ENCODE peak calls at places on chromosomes 13 and 19, in nine cellular contexts. V is neural progenitor cell, T is mesendoderm, K is IMR-90, L is MM.1S, G is adipocyte, R is fibroblast of lung, B is GM12878, W is trophoblast cell. S is an unnamed sample.

GRCh38 chr13:44617648-44618047 is 41.5 kb upstream of the TSC22D1 start:
- DNase-seq in W (peak; percentile 32), L (no peak), V (peak; percentile 19), K (no peak), R (no peak), G (no peak), B (no peak), T (peak; percentile 23), S (no peak)

GRCh38 chr19:28876604-28877123 is 336.3 kb downstream of the UQCRFS1 start:
- DNase-seq in T (no peak), B (no peak), W (no peak), V (no peak), K (no peak), R (no peak), G (peak; percentile 15), L (no peak), S (peak; percentile 36)

GRCh38 chr19:3409346-3410064 is 43.1 kb downstream of the NFIC start:
- DNase-seq in R (no peak), K (no peak), T (no peak), L (no peak), G (no peak), B (no peak), V (no peak), W (no peak), S (peak; percentile 24)

GRCh38 chr19:54248016-54248601 is 5.5 kb upstream of the LILRA6 start:
- DNase-seq in W (peak; percentile 43), T (no peak), L (peak; percentile 69), R (no peak), G (no peak), V (no peak), K (peak; percentile 26), B (no peak), S (peak; percentile 37)

GRCh38 chr13:99610702-99611289 is 109.5 kb downstream of the TM9SF2 start:
- DNase-seq in K (no peak), T (peak; percentile 69), W (peak; percentile 9), R (no peak), V (no peak), B (no peak), L (no peak), G (no peak), S (no peak)

GRCh38 chr19:43651758-43652545 is 12.3 kb upstream of the CADM4 start:
- DNase-seq in T (peak; percentile 82), L (peak; percentile 80), R (peak; percentile 69), G (peak; percentile 76), K (peak; percentile 65), B (no peak), W (peak; percentile 24), V (peak; percentile 75), S (peak; percentile 78)

GRCh38 chr19:12868540-12869112 is 12.6 kb downstream of the DNASE2 start:
- DNase-seq in G (no peak), T (peak; percentile 69), B (no peak), W (no peak), V (no peak), L (no peak), R (no peak), K (no peak), S (peak; percentile 25)

GRCh38 chr19:42469311-42470239 is 26.8 kb upstream of the CXCL17 start:
- DNase-seq in G (peak; percentile 36), B (no peak), R (no peak), W (peak; percentile 84), L (no peak), V (no peak), K (no peak), T (no peak), S (peak; percentile 19)

GRCh38 chr19:995051-995827 is 5.0 kb upstream of the GRIN3B start:
- DNase-seq in T (no peak), K (no peak), G (no peak), L (no peak), W (no peak), B (no peak), V (no peak), R (no peak), S (no peak)

GRCh38 chr19:3826163-3826562 is 40.0 kb upstream of the MATK start:
- DNase-seq in G (no peak), B (no peak), R (no peak), T (no peak), K (no peak), L (no peak), V (no peak), W (no peak), S (no peak)

GRCh38 chr19:51439021-51439465 is 19.2 kb downstream of the SIGLEC8 start:
- DNase-seq in V (peak; percentile 26), K (no peak), R (peak; percentile 2), T (peak; percentile 21), L (no peak), B (no peak), G (peak; percentile 33), W (no peak), S (peak; percentile 38)

GRCh38 chr13:62126400-62126799 is 710.8 kb upstream of the PCDH20 start:
- DNase-seq in G (no peak), R (no peak), K (no peak), V (no peak), B (no peak), T (no peak), L (no peak), W (no peak), S (no peak)

GRCh38 chr13:114157869-114158495 is 21.1 kb upstream of the CFAP97D2 start:
- DNase-seq in W (no peak), K (no peak), G (no peak), B (no peak), R (no peak), T (no peak), L (no peak), V (no peak), S (no peak)

GRCh38 chr13:44030615-44031014 is 150.9 kb downstream of the LACC1 start:
- DNase-seq in B (no peak), V (no peak), R (no peak), L (no peak), K (no peak), G (no peak), W (peak; percentile 51), T (no peak), S (no peak)

GRCh38 chr13:31037874-31038475 is 105.5 kb downstream of the TEX26 start:
- DNase-seq in K (no peak), L (no peak), T (no peak), W (no peak), G (no peak), R (no peak), B (no peak), V (no peak), S (no peak)

GRCh38 chr13:114015608-114016295 is 41.9 kb upstream of the C13orf46 start:
- DNase-seq in W (no peak), K (peak; percentile 31), L (no peak), R (peak; percentile 84), G (no peak), B (no peak), T (no peak), V (no peak), S (peak; percentile 86)

GRCh38 chr13:60001892-60002291 is 161.8 kb downstream of the DIAPH3 start:
- DNase-seq in W (no peak), L (no peak), R (no peak), B (no peak), G (no peak), V (no peak), T (no peak), K (no peak), S (peak; percentile 15)

GRCh38 chr13:49302222-49302621 is 54.5 kb downstream of the CDADC1 start:
- DNase-seq in L (no peak), B (no peak), T (no peak), V (no peak), R (no peak), G (no peak), K (no peak), W (no peak), S (no peak)

GRCh38 chr19:33448159-33448516 is 73.5 kb downstream of the PEPD start:
- DNase-seq in V (no peak), G (no peak), R (no peak), W (no peak), B (no peak), L (no peak), K (no peak), T (no peak), S (no peak)
- H3K9ac ChIP-seq in V (no peak overlapping the region), G (no peak overlapping the region), R (no peak overlapping the region), W (no peak overlapping the region), B (no peak overlapping the region), L (no peak overlapping the region), K (no peak overlapping the region), T (no peak overlapping the region), S (no peak overlapping the region)

GRCh38 chr13:75669706-75670105 is 33.6 kb downstream of the LMO7 start:
- DNase-seq in V (no peak), R (no peak), L (no peak), W (no peak), B (no peak), G (no peak), K (no peak), T (no peak), S (no peak)
- H3K9ac ChIP-seq in V (no peak overlapping the region), R (no peak overlapping the region), L (no peak overlapping the region), W (no peak overlapping the region), B (no peak overlapping the region), G (no peak overlapping the region), K (no peak overlapping the region), T (no peak overlapping the region), S (no peak overlapping the region)

GRCh38 chr19:11045536-11045935 is 43.7 kb upstream of the LDLR start:
- DNase-seq in W (no peak), K (no peak), V (no peak), T (no peak), G (no peak), R (no peak), B (no peak), L (no peak), S (no peak)

GRCh38 chr19:11050323-11051114 is 38.7 kb upstream of the LDLR start:
- DNase-seq in K (no peak), V (no peak), B (no peak), G (no peak), W (no peak), L (no peak), T (no peak), R (no peak), S (no peak)

GRCh38 chr19:11046608-11047354 is 42.5 kb upstream of the LDLR start:
- DNase-seq in G (no peak), B (peak; percentile 47), K (no peak), T (no peak), L (no peak), R (no peak), V (no peak), W (no peak), S (no peak)

GRCh38 chr19:11044436-11044835 is 44.8 kb upstream of the LDLR start:
- DNase-seq in K (no peak), T (no peak), W (no peak), R (no peak), B (no peak), G (no peak), V (no peak), L (no peak), S (no peak)

GRCh38 chr19:11047856-11048255 is 41.4 kb upstream of the LDLR start:
- DNase-seq in L (no peak), T (no peak), W (no peak), B (no peak), V (no peak), R (no peak), G (no peak), K (no peak), S (no peak)
- H3K9ac ChIP-seq in L (no peak overlapping the region), T (no peak overlapping the region), W (no peak overlapping the region), B (no peak overlapping the region), V (no peak overlapping the region), R (no peak overlapping the region), G (no peak overlapping the region), K (no peak overlapping the region), S (no peak overlapping the region)

DNA sequence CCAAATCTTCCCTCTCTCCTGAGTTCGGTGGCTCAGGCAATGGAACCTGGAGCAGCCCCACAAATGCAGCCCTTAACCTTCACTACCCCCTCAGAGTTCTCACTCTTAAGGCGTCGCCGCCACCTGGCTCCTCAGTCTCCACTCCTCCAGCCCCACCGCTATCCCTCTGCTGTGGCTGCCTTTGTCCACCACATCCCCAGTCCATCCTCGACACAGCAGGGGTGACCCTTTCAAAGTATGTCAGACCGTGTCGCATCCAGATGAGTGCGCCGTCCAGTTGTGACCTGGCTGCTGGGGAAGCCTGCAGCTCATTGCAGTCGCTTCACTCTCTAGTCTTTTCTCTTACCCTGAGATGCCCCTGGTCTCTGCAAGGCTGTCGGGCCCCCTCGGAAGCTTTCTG is 1.0 kb downstream of the SPPL2B start:
- DNase-seq in L (no peak), K (no peak), T (no peak), W (no peak), R (no peak), G (peak; percentile 3), B (no peak), V (peak; percentile 93), S (peak; percentile 25)
- H3K9ac ChIP-seq in L (peak overlapping the region; percentile 97), K (peak overlapping the region; percentile 64), T (peak overlapping the region; percentile 98), W (no peak overlapping the region), R (no peak overlapping the region), G (peak overlapping the region; percentile 97), B (peak overlapping the region; percentile 72), V (no peak overlapping the region), S (peak overlapping the region; percentile 92)

S was measured in GM23248.